ENCODE peak calls at places on chromosome 1, in seven cellular contexts. A is Right ventricle myocardium inferior, T is GF-D8, E is Daoy, H is progenitor cell of endocrine pancreas, X is neural progenitor cell, I is C1 segment of cervical spinal cord. R is an unnamed sample.

GRCh38 chr1:9699361-9699760 is 47.8 kb downstream of the PIK3CD start:
- DNase-seq in A (no peak), I (no peak), E (no peak), H (no peak), T (no peak), X (no peak), R (no peak)

GRCh38 chr1:31757204-31757679 is 6.9 kb downstream of the ADGRB2 start:
- DNase-seq in I (no peak), X (no peak), A (peak; percentile 25), H (no peak), E (no peak), T (no peak), R (no peak)

GRCh38 chr1:241012708-241013340 is 344.2 kb downstream of the RGS7 start:
- DNase-seq in I (no peak), H (no peak), X (no peak), E (no peak), T (no peak), A (no peak), R (no peak)

GRCh38 chr1:100928128-100928527 is 32.2 kb downstream of the SLC30A7 start:
- DNase-seq in A (no peak), X (peak; percentile 39), I (no peak), H (no peak), T (no peak), E (no peak), R (no peak)

GRCh38 chr1:173903827-173904226 is 13.3 kb downstream of the SERPINC1 start:
- DNase-seq in X (no peak), A (no peak), E (no peak), H (no peak), T (no peak), I (no peak), R (no peak)

GRCh38 chr1:16173447-16174260 is 17.8 kb upstream of the EPHA2 start:
- DNase-seq in X (no peak), A (no peak), H (no peak), T (no peak), E (peak; percentile 98), I (no peak), R (peak; percentile 72)

GRCh38 chr1:191963286-191963685 is 195.0 kb upstream of the RGS18 start:
- DNase-seq in E (peak; percentile 4), A (no peak), T (no peak), X (no peak), H (no peak), I (no peak), R (no peak)

GRCh38 chr1:111879086-111879485 is 110.4 kb downstream of the KCND3 start:
- DNase-seq in I (no peak), X (no peak), H (no peak), A (no peak), T (no peak), E (peak; percentile 21), R (no peak)

GRCh38 chr1:19317126-19317910 is 5.2 kb downstream of the SLC66A1 start:
- DNase-seq in A (no peak), H (no peak), I (no peak), T (no peak), X (peak; percentile 26), E (no peak), R (no peak)

GRCh38 chr1:201745023-201745422 is 83.9 kb upstream of the IPO9 start:
- DNase-seq in I (no peak), A (no peak), X (no peak), H (no peak), E (no peak), T (no peak), R (no peak)